ENCODE peak calls at places on chromosomes 5 and 9, in five cellular contexts. P is stomach, V is Peyer's patch, X is heart left ventricle, D is tibial nerve. H is an unnamed sample.

GRCh38 chr5:107516452-107517184 is 154.1 kb downstream of the EFNA5 start:
- DNase-seq in P (no peak), V (no peak), X (no peak), D (no peak), H (no peak)

GRCh38 chr5:122258241-122258640 is 53.8 kb upstream of the SNCAIP start:
- DNase-seq in P (no peak), V (no peak), X (no peak), D (no peak), H (no peak)

GRCh38 chr9:26054600-26055516 is 376.6 kb upstream of the TUSC1 start:
- DNase-seq in P (no peak), V (no peak), X (no peak), D (no peak), H (no peak)

GRCh38 chr5:74829413-74829812 is 36.8 kb downstream of the FAM169A start:
- DNase-seq in P (no peak), V (no peak), X (no peak), D (no peak), H (no peak)

GRCh38 chr5:106757672-106758071 is 913.1 kb downstream of the EFNA5 start:
- DNase-seq in P (no peak), V (no peak), X (no peak), D (no peak), H (no peak)

GRCh38 chr5:11595045-11595444 is 309.2 kb downstream of the CTNND2 start:
- DNase-seq in P (no peak), V (no peak), X (no peak), D (no peak), H (no peak)

GRCh38 chr5:177198738-177199137 is 65.2 kb downstream of the NSD1 start:
- DNase-seq in P (no peak), V (no peak), X (no peak), D (no peak), H (no peak)

GRCh38 chr5:169331292-169331852 is 30.4 kb upstream of the SLIT3 start:
- DNase-seq in P (no peak), V (no peak), X (no peak), D (no peak), H (no peak)

GRCh38 chr5:27240791-27241190 is 202.4 kb upstream of the CDH9 start:
- DNase-seq in P (no peak), V (no peak), X (no peak), D (no peak), H (no peak)

GRCh38 chr9:76321185-76321828 is 72.9 kb downstream of the RFK start:
- DNase-seq in P (no peak), V (no peak), X (no peak), D (no peak), H (no peak)

GRCh38 chr5:68656936-68657857 is 436.6 kb upstream of the SLC30A5 start:
- DNase-seq in P (no peak), V (no peak), X (no peak), D (no peak), H (no peak)

GRCh38 chr9:69155341-69156030 is 18.6 kb upstream of the TJP2 start:
- DNase-seq in P (no peak), V (no peak), X (peak), D (no peak), H (no peak)

GRCh38 chr5:111241696-111242095 is 17.5 kb downstream of the CAMK4 start:
- DNase-seq in P (no peak), V (no peak), X (no peak), D (no peak), H (no peak)

GRCh38 chr5:145948921-145949320 is 12.5 kb downstream of the SH3RF2 start:
- DNase-seq in P (no peak), V (no peak), X (no peak), D (no peak), H (no peak)

GRCh38 chr5:180639287-180639686 is 10.1 kb downstream of the FLT4 start:
- DNase-seq in P (no peak), V (no peak), X (no peak), D (no peak), H (no peak)

GRCh38 chr9:122821278-122821952 is 7.0 kb downstream of the PDCL start:
- DNase-seq in P (no peak), V (no peak), X (no peak), D (peak), H (no peak)

GRCh38 chr5:178116406-178116885 is 3.1 kb downstream of the N4BP3 start:
- DNase-seq in P (no peak), V (no peak), X (no peak), D (no peak), H (peak)

GRCh38 chr5:176671890-176672615 is 24.8 kb downstream of the TSPAN17 start:
- DNase-seq in P (no peak), V (no peak), X (no peak), D (no peak), H (no peak)

GRCh38 chr5:68435611-68436010 is 220.1 kb downstream of the PIK3R1 start:
- DNase-seq in P (no peak), V (no peak), X (no peak), D (no peak), H (peak)

GRCh38 chr5:74251106-74252032 is 389.2 kb downstream of the ENC1 start:
- DNase-seq in P (no peak), V (no peak), X (peak), D (no peak), H (no peak)

GRCh38 chr9:126549246-126550006 is 64.3 kb upstream of the LMX1B start:
- DNase-seq in P (no peak), V (no peak), X (no peak), D (no peak), H (peak)

GRCh38 chr9:108019821-108020220 is 530.3 kb upstream of the KLF4 start:
- DNase-seq in P (no peak), V (no peak), X (no peak), D (no peak), H (no peak)

GRCh38 chr5:126865299-126865698 is 88.4 kb downstream of the LMNB1 start:
- DNase-seq in P (no peak), V (no peak), X (no peak), D (no peak), H (no peak)

GRCh38 chr9:130858734-130859705 is 24.0 kb downstream of the ABL1 start:
- DNase-seq in P (no peak), V (no peak), X (no peak), D (no peak), H (peak)

GRCh38 chr9:108117775-108118174 is 628.2 kb upstream of the KLF4 start:
- DNase-seq in P (no peak), V (no peak), X (no peak), D (no peak), H (no peak)

GRCh38 chr9:76818271-76818670 is 54.0 kb downstream of the PCA3 start:
- DNase-seq in P (peak), V (peak), X (peak), D (no peak), H (no peak)

GRCh38 chr5:105931782-105932489 is 1738.8 kb downstream of the EFNA5 start:
- DNase-seq in P (no peak), V (no peak), X (no peak), D (no peak), H (no peak)

GRCh38 chr9:129944501-129945116 is 98.4 kb downstream of the FNBP1 start:
- DNase-seq in P (no peak), V (no peak), X (no peak), D (no peak), H (no peak)

GRCh38 chr9:18722882-18723281 is 248.9 kb downstream of the ADAMTSL1 start:
- DNase-seq in P (no peak), V (no peak), X (no peak), D (no peak), H (no peak)

GRCh38 chr5:109030360-109031143 is 282.9 kb downstream of the FER start:
- DNase-seq in P (no peak), V (no peak), X (no peak), D (no peak), H (no peak)

GRCh38 chr9:98778711-98779530 is 17.4 kb downstream of the ANKS6 start:
- DNase-seq in P (no peak), V (no peak), X (no peak), D (no peak), H (no peak)

GRCh38 chr5:124870070-124870469 is 123.6 kb upstream of the ZNF608 start:
- DNase-seq in P (no peak), V (no peak), X (no peak), D (no peak), H (no peak)

GRCh38 chr5:77935516-77936364 is 159.6 kb upstream of the TBCA start:
- DNase-seq in P (no peak), V (no peak), X (no peak), D (no peak), H (no peak)

GRCh38 chr5:59648949-59649921 is 244.3 kb downstream of the PDE4D start:
- DNase-seq in P (peak), V (no peak), X (no peak), D (no peak), H (no peak)

GRCh38 chr9:88991066-88992030 is at the start of gene S1PR3:
- DNase-seq in P (peak), V (no peak), X (peak), D (peak), H (peak)

GRCh38 chr5:142825378-142826089 is 55.4 kb downstream of the ARHGAP26 start:
- DNase-seq in P (peak), V (no peak), X (peak), D (no peak), H (no peak)

GRCh38 chr5:52605317-52605991 is 182.3 kb upstream of the ITGA1 start:
- DNase-seq in P (no peak), V (no peak), X (no peak), D (no peak), H (no peak)

GRCh38 chr5:71891406-71891805 is 172.3 kb downstream of the CARTPT start:
- DNase-seq in P (no peak), V (no peak), X (no peak), D (no peak), H (no peak)

GRCh38 chr5:134547999-134548626 is 22.6 kb downstream of the JADE2 start:
- DNase-seq in P (no peak), V (no peak), X (no peak), D (no peak), H (no peak)

GRCh38 chr5:134551891-134552290 is 26.4 kb downstream of the JADE2 start:
- DNase-seq in P (no peak), V (no peak), X (no peak), D (no peak), H (no peak)

GRCh38 chr5:134552301-134552700 is 26.8 kb downstream of the JADE2 start:
- DNase-seq in P (peak), V (no peak), X (peak), D (no peak), H (no peak)

GRCh38 chr5:134549714-134550113 is 24.2 kb downstream of the JADE2 start:
- DNase-seq in P (no peak), V (no peak), X (no peak), D (no peak), H (no peak)

GRCh38 chr5:134550271-134551214 is 25.1 kb downstream of the JADE2 start:
- DNase-seq in P (peak), V (no peak), X (no peak), D (no peak), H (no peak)
- TF ChIP-seq POLR2A in P (no peak), V (no peak), X (no peak), D (no peak), H (no peak)

GRCh38 chr9:80156725-80157124 is 585.0 kb downstream of the TLE4 start:
- DNase-seq in P (no peak), V (no peak), X (no peak), D (no peak), H (no peak)

GRCh38 chr9:80157128-80157527 is 585.4 kb downstream of the TLE4 start:
- DNase-seq in P (no peak), V (no peak), X (no peak), D (no peak), H (no peak)

GRCh38 chr9:80156262-80156661 is 584.5 kb downstream of the TLE4 start:
- DNase-seq in P (no peak), V (no peak), X (no peak), D (no peak), H (no peak)

GRCh38 chr9:80157561-80157983 is 585.8 kb downstream of the TLE4 start:
- DNase-seq in P (no peak), V (no peak), X (no peak), D (no peak), H (no peak)

GRCh38 chr9:80158150-80158549 is 586.4 kb downstream of the TLE4 start:
- DNase-seq in P (no peak), V (no peak), X (no peak), D (no peak), H (no peak)
- H3K4me3 ChIP-seq in P (no peak), V (no peak), X (no peak), D (no peak), H (no peak)

GRCh38 chr9:14307989-14308750 is 5.8 kb downstream of the NFIB start:
- DNase-seq in P (peak), V (no peak), X (peak), D (no peak), H (no peak)
- TF ChIP-seq POLR2A in P (no peak), V (no peak), X (no peak), D (no peak), H (no peak)

GRCh38 chr9:97052735-97053134 is 13.8 kb upstream of the CTSV start:
- DNase-seq in P (no peak), V (no peak), X (no peak), D (no peak), H (no peak)

GRCh38 chr9:97057651-97058050 is 18.7 kb upstream of the CTSV start:
- DNase-seq in P (no peak), V (no peak), X (no peak), D (no peak), H (no peak)

GRCh38 chr9:97059661-97060060 is 20.7 kb upstream of the CTSV start:
- DNase-seq in P (no peak), V (no peak), X (no peak), D (no peak), H (no peak)

GRCh38 chr9:97053717-97054116 is 14.8 kb upstream of the CTSV start:
- DNase-seq in P (no peak), V (no peak), X (no peak), D (no peak), H (no peak)
- H3K4me3 ChIP-seq in P (no peak), V (no peak), X (no peak), D (no peak), H (no peak)

DNA sequence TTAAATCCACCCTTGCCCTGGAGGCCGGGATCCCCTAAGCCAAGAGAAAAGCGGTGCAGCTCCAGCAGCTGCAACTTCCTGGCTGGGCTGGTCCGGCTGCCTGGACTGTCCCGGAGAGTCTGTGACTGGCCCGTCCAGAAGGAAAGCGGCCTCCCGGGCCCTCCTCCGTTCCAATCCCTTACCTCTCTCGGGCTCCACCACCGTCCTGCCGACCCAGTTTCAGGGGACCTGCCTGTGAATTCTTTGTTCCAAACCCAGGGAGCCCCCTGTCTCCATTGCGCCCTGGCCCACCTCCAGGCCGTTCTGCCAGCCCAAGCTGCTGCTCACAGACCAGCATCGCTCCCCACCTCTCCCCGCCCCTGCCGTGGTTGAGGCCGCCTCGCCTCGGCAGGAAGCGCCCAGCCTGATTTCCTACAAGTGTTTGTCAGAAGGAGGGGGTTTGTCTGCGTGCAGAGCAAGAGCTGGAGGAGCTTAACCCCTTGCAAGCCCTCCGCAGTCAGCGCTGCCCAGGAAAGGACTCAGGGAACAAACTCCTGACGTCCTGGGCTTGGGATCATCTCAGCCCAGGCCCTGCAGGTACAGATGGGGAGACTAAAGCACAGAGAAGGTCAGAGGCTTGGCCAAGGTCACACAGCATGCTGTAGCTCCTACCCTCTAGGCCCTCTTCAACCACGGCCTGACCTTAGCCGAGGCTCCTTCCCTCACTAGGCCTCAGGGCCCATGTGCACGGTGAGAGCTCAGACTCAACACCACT is at the start of gene AKNA:
- DNase-seq in P (peak), V (peak), X (peak), D (peak), H (peak)
- TF ChIP-seq POLR2A in P (no peak), V (peak), X (peak), D (peak), H (peak)

GRCh38 chr9:37034320-37034937 is 361 bp upstream of the PAX5 start:
- DNase-seq in P (no peak), V (no peak), X (no peak), D (no peak), H (peak)
- H3K4me3 ChIP-seq in P (no peak), V (peak), X (no peak), D (peak), H (peak)

GRCh38 chr5:80246995-80247729 is 8.7 kb downstream of the SERINC5 start:
- DNase-seq in P (peak), V (peak), X (peak), D (no peak), H (no peak)
- TF ChIP-seq POLR2A in P (no peak), V (peak), X (no peak), D (no peak), H (no peak)

DNA sequence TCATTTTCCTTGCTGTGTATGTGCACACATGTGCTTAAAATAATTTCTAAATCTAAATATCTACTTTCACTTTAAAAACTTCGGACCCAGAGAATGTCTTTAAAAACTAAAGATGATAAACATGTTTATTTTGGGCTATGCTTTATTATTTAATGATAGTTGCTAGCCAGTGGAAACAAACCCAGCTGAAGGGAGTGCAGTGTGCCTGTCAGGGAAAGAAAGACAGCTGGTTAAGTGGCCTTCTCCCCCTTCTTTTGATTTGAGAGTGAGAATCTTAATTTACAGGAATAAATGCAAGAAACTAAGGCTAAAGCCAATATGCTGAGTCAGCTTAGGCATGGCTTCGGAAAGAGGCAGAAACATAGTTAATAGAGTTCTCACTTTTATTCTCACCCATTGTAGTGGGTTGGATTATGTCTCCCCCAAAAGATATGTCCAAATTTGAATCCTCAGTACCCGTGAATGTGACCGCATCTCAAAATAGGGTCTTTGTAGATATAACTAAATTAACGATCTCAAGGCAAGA is 111.5 kb downstream of the DCP2 start:
- DNase-seq in P (no peak), V (no peak), X (no peak), D (no peak), H (no peak)
- H3K4me3 ChIP-seq in P (no peak), V (no peak), X (no peak), D (no peak), H (no peak)

GRCh38 chr5:175415303-175415702 is 28.7 kb downstream of the DRD1 start:
- DNase-seq in P (no peak), V (no peak), X (no peak), D (no peak), H (no peak)
- TF ChIP-seq POLR2A in P (no peak), V (no peak), X (no peak), D (no peak), H (no peak)